ENCODE peak calls at places on chromosomes 16 and 17, in seven cellular contexts. D, J, Z, S, K, M and V are unnamed samples.
A peak's percentile ranks its signal among the peaks of the same experiment; 100 is the strongest.

GRCh38 chr17:79023886-79024771 is at the start of gene C1QTNF1:
- DNase-seq in J (peak; percentile 37), S (peak; percentile 96), D (peak; percentile 48), M (peak; percentile 52), K (no peak), Z (no peak), V (peak; percentile 70)

GRCh38 chr16:22369221-22369811 is 5.1 kb downstream of the CDR2 start:
- DNase-seq in Z (no peak), J (no peak), K (no peak), S (no peak), D (no peak), M (no peak), V (no peak)

GRCh38 chr16:84005391-84005790 is 37.2 kb downstream of the SLC38A8 start:
- DNase-seq in J (no peak), Z (no peak), K (no peak), S (no peak), D (no peak), M (no peak), V (no peak)

GRCh38 chr17:45046536-45047125 is 4.8 kb downstream of the DCAKD start:
- DNase-seq in Z (no peak), S (peak; percentile 45), M (no peak), D (no peak), K (no peak), J (no peak), V (no peak)

GRCh38 chr17:29241015-29241963 is 5.4 kb upstream of the CRYBA1 start:
- DNase-seq in K (peak; percentile 67), S (peak; percentile 97), M (no peak), D (no peak), J (peak; percentile 29), Z (no peak), V (no peak)

GRCh38 chr16:13076878-13077277 is 175.5 kb downstream of the SHISA9 start:
- DNase-seq in K (no peak), M (no peak), J (no peak), S (no peak), D (no peak), Z (no peak), V (no peak)

GRCh38 chr17:15269087-15269486 is 4.0 kb upstream of the PMP22 start:
- DNase-seq in J (no peak), M (no peak), D (no peak), S (no peak), Z (no peak), K (no peak), V (no peak)

GRCh38 chr16:11056989-11057645 is 112.8 kb downstream of the CLEC16A start:
- DNase-seq in J (no peak), Z (no peak), D (no peak), S (no peak), K (no peak), M (no peak), V (peak; percentile 42)

GRCh38 chr16:27826893-27827289 is 236.6 kb downstream of the GSG1L start:
- DNase-seq in M (no peak), J (no peak), D (no peak), S (no peak), K (no peak), Z (no peak), V (no peak)

GRCh38 chr17:33082529-33083148 is 91.0 kb downstream of the SPACA3 start:
- DNase-seq in S (no peak), K (no peak), J (no peak), Z (no peak), D (no peak), M (no peak), V (no peak)

GRCh38 chr16:4847774-4848587 is 700 bp downstream of the UBN1 start:
- DNase-seq in S (peak; percentile 41), K (no peak), Z (peak; percentile 71), J (peak; percentile 74), M (peak; percentile 71), D (peak; percentile 78), V (peak; percentile 76)

GRCh38 chr17:6753006-6753445 is 2.8 kb upstream of the XAF1 start:
- DNase-seq in J (peak; percentile 39), S (no peak), K (no peak), M (peak; percentile 26), D (peak; percentile 29), Z (no peak), V (no peak)

GRCh38 chr16:55868137-55868536 is 7.0 kb downstream of the CES5A start:
- DNase-seq in J (no peak), D (no peak), K (no peak), Z (no peak), S (no peak), M (no peak), V (no peak)

GRCh38 chr16:23650674-23651073 is 9.4 kb downstream of the DCTN5 start:
- DNase-seq in D (no peak), Z (no peak), K (no peak), M (no peak), J (no peak), S (no peak), V (no peak)

GRCh38 chr16:54926166-54926838 is 4.4 kb upstream of the IRX5 start:
- DNase-seq in Z (no peak), M (no peak), S (no peak), D (no peak), K (no peak), J (no peak), V (no peak)

GRCh38 chr17:44910231-44911106 is 4.8 kb downstream of the GFAP start:
- DNase-seq in D (no peak), K (no peak), Z (no peak), S (no peak), J (no peak), M (no peak), V (no peak)

GRCh38 chr16:77584205-77584859 is 138.0 kb upstream of the NUDT7 start:
- DNase-seq in M (peak; percentile 72), J (no peak), Z (no peak), D (peak; percentile 50), K (no peak), S (peak; percentile 43), V (no peak)

GRCh38 chr16:11495066-11495407 is 91.7 kb downstream of the LITAF start:
- DNase-seq in M (no peak), J (no peak), K (no peak), D (no peak), S (no peak), Z (no peak), V (no peak)

GRCh38 chr17:66547170-66547865 is 244.9 kb downstream of the PRKCA start:
- DNase-seq in Z (no peak), J (no peak), S (no peak), M (no peak), D (no peak), K (no peak), V (no peak)

GRCh38 chr16:31348578-31348977 is 6.4 kb upstream of the ITGAX start:
- DNase-seq in Z (no peak), S (no peak), J (no peak), D (no peak), M (no peak), K (no peak), V (no peak)

GRCh38 chr16:50509521-50510341 is 38.5 kb upstream of the NKD1 start:
- DNase-seq in K (peak; percentile 65), S (no peak), M (peak; percentile 57), D (no peak), Z (no peak), J (no peak), V (peak; percentile 29)

GRCh38 chr16:14057878-14058382 is 13.2 kb upstream of the MRTFB start:
- DNase-seq in Z (no peak), M (peak; percentile 12), S (no peak), K (no peak), D (no peak), J (no peak), V (no peak)

GRCh38 chr16:82671743-82672142 is 45.0 kb downstream of the CDH13 start:
- DNase-seq in M (no peak), Z (no peak), J (no peak), D (no peak), K (no peak), S (no peak), V (peak; percentile 56)

GRCh38 chr17:74861554-74862107 is 1.9 kb upstream of the GRIN2C start:
- DNase-seq in D (no peak), M (no peak), Z (no peak), J (no peak), S (no peak), K (no peak), V (no peak)
- H3K27ac ChIP-seq in D (no peak overlapping the region), M (no peak overlapping the region), Z (no peak overlapping the region), J (no peak overlapping the region), S (no peak overlapping the region), K (no peak overlapping the region), V (no peak overlapping the region)

GRCh38 chr17:81726004-81726403 is 13.9 kb downstream of the SLC25A10 start:
- DNase-seq in M (no peak), K (no peak), J (no peak), D (peak; percentile 87), Z (no peak), S (no peak), V (no peak)

GRCh38 chr17:81731271-81731670 is 19.2 kb downstream of the SLC25A10 start:
- DNase-seq in K (no peak), Z (no peak), D (no peak), J (no peak), M (no peak), S (no peak), V (no peak)

GRCh38 chr17:81723651-81724209 is 11.6 kb downstream of the SLC25A10 start:
- DNase-seq in M (no peak), J (no peak), D (peak; percentile 47), S (no peak), Z (no peak), K (no peak), V (no peak)

GRCh38 chr17:81722184-81723120 is 10.4 kb downstream of the SLC25A10 start:
- DNase-seq in D (peak; percentile 98), K (no peak), S (no peak), J (no peak), M (no peak), Z (peak; percentile 97), V (no peak)

DNA sequence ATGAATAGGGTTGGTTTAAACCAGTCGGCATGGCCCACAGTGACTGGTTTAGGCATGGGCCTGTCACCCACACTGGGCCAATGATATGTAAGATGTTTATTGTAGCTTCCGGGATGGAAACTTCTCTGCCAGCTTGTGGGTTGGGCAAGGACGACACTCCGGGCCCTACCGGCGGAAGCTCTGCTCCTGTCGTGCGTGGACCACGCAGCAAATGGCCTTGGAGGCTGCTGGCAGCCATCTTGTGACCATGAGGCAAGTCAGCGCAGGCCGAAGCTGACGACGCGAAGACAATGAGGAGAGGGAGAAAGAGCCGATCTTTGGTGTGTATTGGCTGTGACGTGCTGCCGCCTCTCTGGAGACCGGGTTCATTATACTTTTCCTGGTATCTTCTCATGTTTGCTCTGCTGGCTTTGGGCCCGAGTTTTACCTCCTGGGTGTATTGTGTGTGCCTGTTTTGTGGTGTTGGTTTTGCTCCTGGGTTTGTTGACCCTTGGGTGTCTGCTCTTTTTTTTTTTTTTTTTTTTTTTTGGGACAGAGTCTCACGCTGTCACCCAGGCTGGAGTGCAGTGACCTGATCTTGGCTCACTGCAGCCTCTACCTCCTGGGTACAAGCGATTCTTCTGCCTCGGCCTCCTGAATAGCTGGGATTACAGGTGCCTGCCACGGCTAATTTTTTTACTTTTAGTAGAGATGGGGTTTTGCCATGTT is 15.4 kb downstream of the SLC25A10 start:
- DNase-seq in S (no peak), J (no peak), D (peak; percentile 71), M (no peak), Z (peak; percentile 84), K (no peak), V (peak; percentile 72)
- TF ChIP-seq POLR2A in S (no peak), J (no peak), D (no peak), M (no peak), Z (peak; percentile 36), K (no peak), V (no peak)

GRCh38 chr17:49795372-49795771 is 6.9 kb downstream of the KAT7 start:
- DNase-seq in K (no peak), Z (no peak), S (no peak), M (no peak), D (no peak), J (no peak), V (no peak)
- H3K4me1 ChIP-seq in K (no peaks in the 10 kb centered on the region), Z (no peaks in the 10 kb centered on the region), S (no peaks in the 10 kb centered on the region), M (peaks cover 11% of the 10 kb centered on the region), D (peaks cover 7% of the 10 kb centered on the region), J (peaks cover 34% of the 10 kb centered on the region), V (peaks cover 1% of the 10 kb centered on the region)

GRCh38 chr17:1563786-1564613 is 1.4 kb upstream of the PITPNA start:
- DNase-seq in M (no peak), S (no peak), D (no peak), K (no peak), Z (no peak), J (no peak), V (no peak)
- H3K27ac ChIP-seq in M (no peak overlapping the region), S (no peak overlapping the region), D (no peak overlapping the region), K (no peak overlapping the region), Z (no peak overlapping the region), J (no peak overlapping the region), V (no peak overlapping the region)